ENCODE peak calls at places on chromosomes 3 and 15, in seven cellular contexts. A is substantia nigra, W is glutamatergic neuron, O is KG1, T is activated gamma-delta T cell treated with Interleukin-2 at 50 U/mL for 16 hours, R is right lobe of liver, X is NCI-H1092. B is an unnamed sample.

GRCh38 chr3:11640009-11640673 is 3.6 kb downstream of the VGLL4 start:
- DNase-seq in O (no peak), R (no peak), W (no peak), X (no peak), T (no peak), A (no peak), B (no peak)

GRCh38 chr3:141336672-141337522 is 31.4 kb upstream of the ZBTB38 start:
- DNase-seq in A (no peak), X (no peak), O (no peak), R (no peak), T (no peak), W (no peak), B (no peak)

GRCh38 chr3:66312039-66312438 is 91.2 kb downstream of the SLC25A26 start:
- DNase-seq in X (no peak), W (no peak), T (no peak), A (no peak), R (no peak), O (no peak), B (no peak)

GRCh38 chr3:54353547-54354339 is 231.4 kb downstream of the CACNA2D3 start:
- DNase-seq in X (no peak), W (no peak), A (no peak), R (no peak), O (no peak), T (no peak), B (no peak)

GRCh38 chr3:155753038-155753647 is 8.3 kb upstream of the PLCH1 start:
- DNase-seq in O (peak), A (no peak), R (no peak), T (no peak), W (no peak), X (peak), B (peak)

GRCh38 chr15:41079717-41080116 is 36.4 kb downstream of the INO80 start:
- DNase-seq in O (no peak), W (no peak), T (no peak), A (no peak), R (no peak), X (no peak), B (no peak)

GRCh38 chr3:138124689-138125420 is 7.3 kb downstream of the A4GNT start:
- DNase-seq in A (no peak), T (no peak), X (no peak), O (no peak), W (no peak), R (no peak), B (no peak)

GRCh38 chr3:11764931-11765363 is 81.7 kb downstream of the TAMM41 start:
- DNase-seq in R (no peak), A (no peak), O (no peak), X (no peak), T (no peak), W (no peak), B (no peak)

GRCh38 chr15:56393277-56393676 is 28.1 kb downstream of the TEX9 start:
- DNase-seq in T (no peak), W (no peak), X (no peak), O (no peak), R (no peak), A (no peak), B (no peak)

GRCh38 chr15:70559223-70559823 is 204.0 kb downstream of the UACA start:
- DNase-seq in X (no peak), A (no peak), W (no peak), R (peak), O (peak), T (peak), B (no peak)

GRCh38 chr15:91866971-91867372 is 13.5 kb downstream of the SLCO3A1 start:
- DNase-seq in R (no peak), A (no peak), X (no peak), W (no peak), T (no peak), O (no peak), B (peak)

GRCh38 chr15:70060214-70061085 is 37.3 kb downstream of the TLE3 start:
- DNase-seq in W (no peak), X (no peak), T (no peak), O (no peak), A (no peak), R (no peak), B (no peak)

GRCh38 chr3:10213156-10213792 is 35.0 kb upstream of the TATDN2 start:
- DNase-seq in R (no peak), X (no peak), W (no peak), T (no peak), O (no peak), A (no peak), B (no peak)

GRCh38 chr15:42007386-42007785 is 13.5 kb downstream of the PLA2G4E start:
- DNase-seq in T (no peak), O (no peak), X (no peak), R (no peak), A (no peak), W (no peak), B (no peak)

GRCh38 chr3:18007980-18008379 is 265.5 kb upstream of the TBC1D5 start:
- DNase-seq in W (no peak), X (no peak), T (no peak), O (no peak), R (no peak), A (no peak), B (no peak)

GRCh38 chr3:101383156-101383575 is 62.8 kb upstream of the IMPG2 start:
- DNase-seq in R (no peak), A (no peak), T (no peak), X (no peak), W (peak), O (no peak), B (no peak)

GRCh38 chr15:75230524-75231371 is 27.4 kb upstream of the GOLGA6C start:
- DNase-seq in X (no peak), W (peak), O (no peak), R (peak), A (no peak), T (no peak), B (no peak)

GRCh38 chr15:33326908-33327307 is 16.1 kb downstream of the RYR3 start:
- DNase-seq in O (no peak), A (no peak), W (no peak), X (no peak), T (no peak), R (no peak), B (no peak)

GRCh38 chr3:77254967-77255831 is 215.3 kb downstream of the ROBO2 start:
- DNase-seq in O (peak), X (peak), T (no peak), A (no peak), W (no peak), R (peak), B (peak)

GRCh38 chr15:69812881-69813280 is 284.8 kb downstream of the TLE3 start:
- DNase-seq in W (no peak), X (no peak), A (no peak), T (no peak), O (no peak), R (no peak), B (no peak)